ENCODE peak calls at places on chromosomes 4 and X, in eight cellular contexts. V, G, J, C, A, H, L and W are unnamed samples.

GRCh38 chrX:109920325-109920724 is 82.6 kb upstream of the TMEM164 start:
- DNase-seq in V (no peak), G (no peak), J (no peak), C (no peak), A (no peak), H (peak), L (no peak), W (no peak)

GRCh38 chrX:108198420-108198819 is 106.8 kb downstream of the ATG4A start:
- DNase-seq in V (no peak), G (no peak), J (no peak), C (no peak), A (peak), H (no peak), L (peak), W (no peak)

GRCh38 chr4:41212221-41213203 is 1.8 kb downstream of the APBB2 start:
- DNase-seq in V (peak), G (peak), J (no peak), C (no peak), A (peak), H (peak), L (peak), W (peak)

GRCh38 chr4:1164444-1164843 is 7.9 kb downstream of the SPON2 start:
- DNase-seq in V (no peak), G (no peak), J (no peak), C (no peak), A (no peak), H (no peak), L (no peak), W (no peak)

GRCh38 chr4:9898596-9899345 is 117.3 kb downstream of the DRD5 start:
- DNase-seq in V (peak), G (no peak), J (no peak), C (no peak), A (no peak), H (peak), L (peak), W (peak)

GRCh38 chrX:41733939-41734338 is 10.0 kb downstream of the GPR82 start:
- DNase-seq in V (no peak), G (peak), J (no peak), C (peak), A (no peak), H (no peak), L (no peak), W (peak)

GRCh38 chr4:135838889-135839288 is 1637.3 kb upstream of the PABPC4L start:
- DNase-seq in V (no peak), G (no peak), J (no peak), C (no peak), A (no peak), H (no peak), L (no peak), W (no peak)

GRCh38 chr4:156888762-156889161 is 82.8 kb downstream of the PDGFC start:
- DNase-seq in V (peak), G (no peak), J (no peak), C (no peak), A (no peak), H (no peak), L (peak), W (no peak)

GRCh38 chr4:1323635-1324442 is 23.2 kb upstream of the UVSSA start:
- DNase-seq in V (peak), G (no peak), J (no peak), C (no peak), A (no peak), H (no peak), L (peak), W (no peak)

GRCh38 chrX:47690175-47690574 is 31.2 kb upstream of the UXT start:
- DNase-seq in V (peak), G (no peak), J (no peak), C (no peak), A (no peak), H (no peak), L (peak), W (no peak)

GRCh38 chr4:184463158-184463557 is 11.2 kb downstream of the IRF2 start:
- DNase-seq in V (no peak), G (no peak), J (no peak), C (no peak), A (no peak), H (no peak), L (no peak), W (no peak)

GRCh38 chrX:149510386-149510785 is 5.3 kb upstream of the IDS start:
- DNase-seq in V (peak), G (no peak), J (no peak), C (no peak), A (no peak), H (no peak), L (peak), W (no peak)

GRCh38 chr4:36128689-36129088 is 115.6 kb downstream of the ARAP2 start:
- DNase-seq in V (no peak), G (no peak), J (no peak), C (no peak), A (no peak), H (no peak), L (peak), W (no peak)

GRCh38 chrX:21764043-21764442 is 6.1 kb upstream of the SMPX start:
- DNase-seq in V (no peak), G (no peak), J (no peak), C (no peak), A (no peak), H (no peak), L (no peak), W (no peak)

GRCh38 chr4:173405840-173406606 is 7.1 kb upstream of the SCRG1 start:
- DNase-seq in V (no peak), G (no peak), J (no peak), C (no peak), A (no peak), H (no peak), L (no peak), W (peak)

GRCh38 chr4:119739796-119740195 is 111.2 kb upstream of the PDE5A start:
- DNase-seq in V (no peak), G (no peak), J (no peak), C (no peak), A (no peak), H (no peak), L (no peak), W (no peak)

GRCh38 chr4:1087371-1087770 is 26.0 kb downstream of the RNF212 start:
- DNase-seq in V (no peak), G (no peak), J (no peak), C (no peak), A (no peak), H (no peak), L (no peak), W (no peak)

GRCh38 chrX:46727445-46727844 is 31.5 kb downstream of the SLC9A7 start:
- DNase-seq in V (peak), G (no peak), J (no peak), C (no peak), A (no peak), H (no peak), L (peak), W (no peak)

GRCh38 chr4:69522554-69522953 is 26.8 kb upstream of the UGT2B4 start:
- DNase-seq in V (no peak), G (no peak), J (no peak), C (no peak), A (no peak), H (no peak), L (no peak), W (no peak)
- TF ChIP-seq CTCF in V (no peak), G (no peak), J (no peak), C (no peak), A (no peak), H (no peak), L (no peak), W (no peak)

GRCh38 chrX:103330601-103331397 is 760 bp downstream of the TCEAL7 start:
- DNase-seq in V (no peak), G (no peak), J (no peak), C (no peak), A (no peak), H (peak), L (peak), W (no peak)
- H3K4me3 ChIP-seq in V (peak), G (no peak), J (no peak), C (no peak), A (peak), H (peak), L (peak), W (no peak)

DNA sequence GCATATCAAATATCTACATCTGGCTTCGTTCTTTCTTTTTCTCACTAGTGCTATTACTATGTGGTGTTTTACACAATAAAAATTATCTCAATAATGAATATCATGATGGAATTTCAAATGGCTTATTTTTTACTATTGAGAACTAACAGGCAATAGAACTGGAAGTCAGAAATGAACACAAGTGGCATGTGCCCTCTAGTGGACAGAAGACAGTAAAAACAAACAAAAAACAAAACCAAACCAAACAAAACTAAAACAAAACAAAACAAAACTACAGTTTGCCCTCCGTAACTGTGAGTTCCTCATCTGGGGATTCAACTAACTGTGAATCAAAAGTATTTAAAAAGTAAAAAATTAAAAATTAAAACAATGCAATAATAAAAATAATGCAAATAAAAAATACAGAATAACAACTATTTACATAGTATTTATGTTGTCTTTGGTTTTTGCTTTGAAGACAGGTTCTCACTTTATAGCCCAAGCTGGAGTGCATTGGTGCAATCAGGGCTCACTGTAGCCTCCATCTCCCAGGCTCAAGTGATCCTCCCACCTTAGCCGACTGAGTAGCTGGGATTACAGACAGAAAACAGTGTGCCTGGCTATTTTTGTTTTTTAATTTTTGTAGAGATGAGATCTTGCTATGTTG is 195.6 kb upstream of the TACR3 start:
- DNase-seq in V (peak), G (peak), J (no peak), C (peak), A (no peak), H (peak), L (peak), W (peak)
- TF ChIP-seq CTCF in V (peak), G (peak), J (no peak), C (peak), A (no peak), H (peak), L (peak), W (peak)

DNA sequence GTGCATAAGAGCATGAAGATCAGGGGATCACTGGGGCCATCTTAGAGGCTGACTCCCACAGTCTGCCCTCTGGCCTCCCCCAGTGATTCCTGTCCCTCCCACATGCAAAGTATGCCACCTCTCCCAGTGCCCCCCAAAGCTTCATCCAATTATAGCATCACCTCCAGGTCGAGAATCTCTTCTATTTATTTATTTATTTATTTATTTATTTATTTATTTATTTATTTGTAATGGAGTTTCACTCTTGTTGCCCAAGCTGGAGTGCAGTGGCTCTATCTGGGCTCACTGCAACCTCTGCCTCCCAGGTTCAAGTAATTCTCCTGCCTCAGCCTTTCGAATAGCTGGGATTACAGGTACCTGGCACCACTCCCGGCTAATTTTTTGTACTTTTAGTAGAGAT is 50.1 kb downstream of the BCORL1 start:
- DNase-seq in V (no peak), G (no peak), J (no peak), C (no peak), A (no peak), H (no peak), L (no peak), W (no peak)
- H3K4me3 ChIP-seq in V (no peak), G (no peak), J (no peak), C (no peak), A (no peak), H (no peak), L (no peak), W (no peak)